ENCODE peak calls at places on chromosomes 4 and X, in four cellular contexts. One of them, this sample, is unnamed.

GRCh38 chr4:104942990-104943758 is 203.5 kb upstream of the TET2 start:
- DNase-seq in NCI-H510A: no peak
- DNase-seq in NCI-H2107: no peak
- DNase-seq in central memory CD4-positive, alpha-beta T cell: peak; percentile 30
- DNase-seq in this sample: no peak

GRCh38 chr4:1973218-1973617 is 35.6 kb downstream of the NELFA start:
- DNase-seq in NCI-H510A: no peak
- DNase-seq in NCI-H2107: no peak
- DNase-seq in central memory CD4-positive, alpha-beta T cell: no peak
- DNase-seq in this sample: no peak

GRCh38 chrX:40085714-40086113 is 12.0 kb downstream of the BCOR start:
- DNase-seq in NCI-H510A: no peak
- DNase-seq in NCI-H2107: no peak
- DNase-seq in central memory CD4-positive, alpha-beta T cell: no peak
- DNase-seq in this sample: no peak

GRCh38 chr4:54651050-54651449 is 6.7 kb upstream of the KIT start:
- DNase-seq in NCI-H510A: no peak
- DNase-seq in NCI-H2107: no peak
- DNase-seq in central memory CD4-positive, alpha-beta T cell: no peak
- DNase-seq in this sample: no peak

GRCh38 chr4:1565598-1566295 is 118.4 kb downstream of the FAM53A start:
- DNase-seq in NCI-H510A: no peak
- DNase-seq in NCI-H2107: no peak
- DNase-seq in central memory CD4-positive, alpha-beta T cell: peak; percentile 22
- DNase-seq in this sample: no peak

GRCh38 chr4:98516441-98517323 is 141.7 kb downstream of the TSPAN5 start:
- DNase-seq in NCI-H510A: no peak
- DNase-seq in NCI-H2107: no peak
- DNase-seq in central memory CD4-positive, alpha-beta T cell: no peak
- DNase-seq in this sample: peak; percentile 17

GRCh38 chr4:7068279-7068842 is 497 bp upstream of the GRPEL1 start:
- DNase-seq in NCI-H510A: no peak
- DNase-seq in NCI-H2107: no peak
- DNase-seq in central memory CD4-positive, alpha-beta T cell: no peak
- DNase-seq in this sample: no peak

GRCh38 chrX:112834016-112834855 is 6.4 kb downstream of the AMOT start:
- DNase-seq in NCI-H510A: no peak
- DNase-seq in NCI-H2107: no peak
- DNase-seq in central memory CD4-positive, alpha-beta T cell: no peak
- DNase-seq in this sample: peak; percentile 60

GRCh38 chr4:40555176-40555900 is 74.3 kb downstream of the RBM47 start:
- DNase-seq in NCI-H510A: no peak
- DNase-seq in NCI-H2107: no peak
- DNase-seq in central memory CD4-positive, alpha-beta T cell: no peak
- DNase-seq in this sample: no peak

GRCh38 chrX:134186362-134187121 is 50.4 kb upstream of the CCDC160 start:
- DNase-seq in NCI-H510A: no peak
- DNase-seq in NCI-H2107: no peak
- DNase-seq in central memory CD4-positive, alpha-beta T cell: peak; percentile 77
- DNase-seq in this sample: no peak

GRCh38 chrX:1589356-1590130 is 1.9 kb upstream of the AKAP17A start:
- DNase-seq in NCI-H510A: no peak
- DNase-seq in NCI-H2107: no peak
- DNase-seq in central memory CD4-positive, alpha-beta T cell: no peak
- DNase-seq in this sample: no peak

GRCh38 chrX:8731579-8732395 is at the start of gene ANOS1:
- DNase-seq in NCI-H510A: peak; percentile 16
- DNase-seq in NCI-H2107: no peak
- DNase-seq in central memory CD4-positive, alpha-beta T cell: no peak
- DNase-seq in this sample: peak; percentile 19

GRCh38 chrX:63350551-63350950 is 581 bp downstream of the SPIN4 start:
- DNase-seq in NCI-H510A: peak; percentile 14
- DNase-seq in NCI-H2107: peak; percentile 42
- DNase-seq in central memory CD4-positive, alpha-beta T cell: peak; percentile 12
- DNase-seq in this sample: peak; percentile 2